ENCODE peak calls at places on chromosomes 3 and 15, in five cellular contexts. One of them, this sample, is unnamed.

GRCh38 chr15:37995461-37996347 is 61.3 kb downstream of the TMCO5A start:
- DNase-seq in fibroblast of the aortic adventitia: peak
- DNase-seq in heart left ventricle: no peak
- DNase-seq in OCI-LY7: peak
- DNase-seq in GM12865: peak
- DNase-seq in this sample: peak

GRCh38 chr3:32203854-32204253 is 34.6 kb upstream of the CMTM8 start:
- DNase-seq in GM12865: no peak
- DNase-seq in heart left ventricle: no peak
- DNase-seq in fibroblast of the aortic adventitia: peak
- DNase-seq in OCI-LY7: no peak
- DNase-seq in this sample: no peak

GRCh38 chr3:132034097-132034485 is 723 bp downstream of the CPNE4 start:
- DNase-seq in heart left ventricle: no peak
- DNase-seq in GM12865: no peak
- DNase-seq in OCI-LY7: no peak
- DNase-seq in fibroblast of the aortic adventitia: no peak
- DNase-seq in this sample: no peak

GRCh38 chr3:47578119-47578630 is 490 bp downstream of the CSPG5 start:
- DNase-seq in fibroblast of the aortic adventitia: no peak
- DNase-seq in OCI-LY7: peak
- DNase-seq in GM12865: peak
- DNase-seq in heart left ventricle: peak
- DNase-seq in this sample: peak

GRCh38 chr3:31659246-31659645 is 126.5 kb downstream of the STT3B start:
- DNase-seq in heart left ventricle: no peak
- DNase-seq in fibroblast of the aortic adventitia: no peak
- DNase-seq in GM12865: no peak
- DNase-seq in OCI-LY7: no peak
- DNase-seq in this sample: no peak

GRCh38 chr3:192481638-192482037 is 245.7 kb downstream of the FGF12 start:
- DNase-seq in OCI-LY7: no peak
- DNase-seq in fibroblast of the aortic adventitia: peak
- DNase-seq in heart left ventricle: no peak
- DNase-seq in GM12865: no peak
- DNase-seq in this sample: no peak

GRCh38 chr3:137767146-137768020 is 3.3 kb downstream of the SOX14 start:
- DNase-seq in heart left ventricle: no peak
- DNase-seq in OCI-LY7: no peak
- DNase-seq in GM12865: no peak
- DNase-seq in fibroblast of the aortic adventitia: no peak
- DNase-seq in this sample: peak

GRCh38 chr15:39171944-39172368 is 408.9 kb upstream of the THBS1 start:
- DNase-seq in OCI-LY7: no peak
- DNase-seq in fibroblast of the aortic adventitia: peak
- DNase-seq in GM12865: peak
- DNase-seq in heart left ventricle: peak
- DNase-seq in this sample: no peak

GRCh38 chr15:27681038-27681437 is 418.1 kb downstream of the OCA2 start:
- DNase-seq in heart left ventricle: no peak
- DNase-seq in GM12865: no peak
- DNase-seq in fibroblast of the aortic adventitia: no peak
- DNase-seq in OCI-LY7: no peak
- DNase-seq in this sample: no peak

GRCh38 chr3:39593341-39593740 is 125.9 kb downstream of the MOBP start:
- DNase-seq in fibroblast of the aortic adventitia: no peak
- DNase-seq in OCI-LY7: no peak
- DNase-seq in heart left ventricle: no peak
- DNase-seq in GM12865: no peak
- DNase-seq in this sample: no peak

GRCh38 chr15:89776274-89777072 is at the start of gene MESP2:
- DNase-seq in heart left ventricle: peak
- DNase-seq in fibroblast of the aortic adventitia: peak
- DNase-seq in OCI-LY7: no peak
- DNase-seq in GM12865: peak
- DNase-seq in this sample: peak

GRCh38 chr3:58059349-58060321 is 51.4 kb downstream of the FLNB start:
- DNase-seq in fibroblast of the aortic adventitia: peak
- DNase-seq in OCI-LY7: no peak
- DNase-seq in heart left ventricle: peak
- DNase-seq in GM12865: no peak
- DNase-seq in this sample: no peak

GRCh38 chr15:41417418-41417811 is 520 bp downstream of the RTF1 start:
- DNase-seq in heart left ventricle: peak
- DNase-seq in fibroblast of the aortic adventitia: peak
- DNase-seq in OCI-LY7: peak
- DNase-seq in GM12865: peak
- DNase-seq in this sample: peak

GRCh38 chr15:56919708-56920637 is 1.5 kb downstream of the TCF12 start:
- DNase-seq in fibroblast of the aortic adventitia: peak
- DNase-seq in OCI-LY7: peak
- DNase-seq in heart left ventricle: peak
- DNase-seq in GM12865: peak
- DNase-seq in this sample: peak

GRCh38 chr3:32309653-32310242 is 71.3 kb downstream of the CMTM8 start:
- DNase-seq in heart left ventricle: no peak
- DNase-seq in GM12865: no peak
- DNase-seq in fibroblast of the aortic adventitia: no peak
- DNase-seq in OCI-LY7: no peak
- DNase-seq in this sample: peak

GRCh38 chr15:68262514-68263356 is 14.8 kb upstream of the FEM1B start:
- DNase-seq in OCI-LY7: no peak
- DNase-seq in heart left ventricle: no peak
- DNase-seq in fibroblast of the aortic adventitia: no peak
- DNase-seq in GM12865: no peak
- DNase-seq in this sample: no peak

GRCh38 chr3:168436327-168436726 is 340.6 kb upstream of the GOLIM4 start:
- DNase-seq in GM12865: no peak
- DNase-seq in OCI-LY7: no peak
- DNase-seq in heart left ventricle: no peak
- DNase-seq in fibroblast of the aortic adventitia: no peak
- DNase-seq in this sample: no peak

GRCh38 chr15:58355352-58355964 is 76.3 kb upstream of the LIPC start:
- DNase-seq in fibroblast of the aortic adventitia: no peak
- DNase-seq in GM12865: peak
- DNase-seq in heart left ventricle: no peak
- DNase-seq in OCI-LY7: peak
- DNase-seq in this sample: no peak

GRCh38 chr3:170610321-170610884 is 24.5 kb upstream of the SLC7A14 start:
- DNase-seq in heart left ventricle: no peak
- DNase-seq in OCI-LY7: no peak
- DNase-seq in GM12865: peak
- DNase-seq in fibroblast of the aortic adventitia: no peak
- DNase-seq in this sample: no peak

GRCh38 chr3:39361252-39361927 is 21.8 kb upstream of the SLC25A38 start:
- DNase-seq in fibroblast of the aortic adventitia: no peak
- DNase-seq in heart left ventricle: no peak
- DNase-seq in OCI-LY7: no peak
- DNase-seq in GM12865: peak
- DNase-seq in this sample: no peak

GRCh38 chr3:183069086-183069485 is 30.2 kb downstream of the MCCC1 start:
- DNase-seq in OCI-LY7: no peak
- DNase-seq in heart left ventricle: no peak
- DNase-seq in GM12865: no peak
- DNase-seq in fibroblast of the aortic adventitia: no peak
- DNase-seq in this sample: no peak

GRCh38 chr3:44867421-44868111 is 5.9 kb downstream of the TMEM42 start:
- DNase-seq in GM12865: no peak
- DNase-seq in fibroblast of the aortic adventitia: no peak
- DNase-seq in heart left ventricle: no peak
- DNase-seq in OCI-LY7: no peak
- DNase-seq in this sample: no peak

GRCh38 chr3:122233109-122233952 is 49.9 kb downstream of the CASR start:
- DNase-seq in GM12865: peak
- DNase-seq in heart left ventricle: no peak
- DNase-seq in fibroblast of the aortic adventitia: no peak
- DNase-seq in OCI-LY7: peak
- DNase-seq in this sample: peak

GRCh38 chr3:138351916-138352555 is 3.7 kb downstream of the MRAS start:
- DNase-seq in fibroblast of the aortic adventitia: no peak
- DNase-seq in GM12865: no peak
- DNase-seq in OCI-LY7: no peak
- DNase-seq in heart left ventricle: peak
- DNase-seq in this sample: no peak

GRCh38 chr15:100682468-100682867 is 80.1 kb downstream of the ASB7 start:
- DNase-seq in heart left ventricle: no peak
- DNase-seq in OCI-LY7: no peak
- DNase-seq in GM12865: no peak
- DNase-seq in fibroblast of the aortic adventitia: no peak
- DNase-seq in this sample: no peak

GRCh38 chr3:12175844-12176453 is 17.2 kb upstream of the TIMP4 start:
- DNase-seq in GM12865: peak
- DNase-seq in fibroblast of the aortic adventitia: peak
- DNase-seq in OCI-LY7: peak
- DNase-seq in heart left ventricle: peak
- DNase-seq in this sample: peak

GRCh38 chr3:23662079-23662617 is 143.6 kb upstream of the UBE2E1 start:
- DNase-seq in OCI-LY7: no peak
- DNase-seq in heart left ventricle: no peak
- DNase-seq in fibroblast of the aortic adventitia: no peak
- DNase-seq in GM12865: peak
- DNase-seq in this sample: no peak

GRCh38 chr15:78565951-78566774 is 843 bp downstream of the CHRNA5 start:
- DNase-seq in OCI-LY7: no peak
- DNase-seq in GM12865: peak
- DNase-seq in fibroblast of the aortic adventitia: peak
- DNase-seq in heart left ventricle: no peak
- DNase-seq in this sample: peak
- TF ChIP-seq CTCF in OCI-LY7: peak
- TF ChIP-seq CTCF in GM12865: peak
- TF ChIP-seq CTCF in fibroblast of the aortic adventitia: peak
- TF ChIP-seq CTCF in heart left ventricle: no peak
- TF ChIP-seq CTCF in this sample: no peak

GRCh38 chr15:98383571-98383970 is 264.8 kb upstream of the IGF1R start:
- DNase-seq in fibroblast of the aortic adventitia: no peak
- DNase-seq in heart left ventricle: no peak
- DNase-seq in GM12865: no peak
- DNase-seq in OCI-LY7: no peak
- DNase-seq in this sample: no peak

GRCh38 chr15:98384328-98385029 is 263.9 kb upstream of the IGF1R start:
- DNase-seq in fibroblast of the aortic adventitia: no peak
- DNase-seq in OCI-LY7: no peak
- DNase-seq in GM12865: no peak
- DNase-seq in heart left ventricle: no peak
- DNase-seq in this sample: no peak

GRCh38 chr15:98386594-98386993 is 261.7 kb upstream of the IGF1R start:
- DNase-seq in fibroblast of the aortic adventitia: no peak
- DNase-seq in GM12865: no peak
- DNase-seq in OCI-LY7: no peak
- DNase-seq in heart left ventricle: no peak
- DNase-seq in this sample: no peak

GRCh38 chr15:98381446-98381845 is 266.9 kb upstream of the IGF1R start:
- DNase-seq in OCI-LY7: no peak
- DNase-seq in heart left ventricle: no peak
- DNase-seq in fibroblast of the aortic adventitia: no peak
- DNase-seq in GM12865: no peak
- DNase-seq in this sample: no peak

GRCh38 chr15:98382139-98382538 is 266.2 kb upstream of the IGF1R start:
- DNase-seq in OCI-LY7: no peak
- DNase-seq in heart left ventricle: no peak
- DNase-seq in fibroblast of the aortic adventitia: no peak
- DNase-seq in GM12865: no peak
- DNase-seq in this sample: no peak
- TF ChIP-seq CTCF in OCI-LY7: peak
- TF ChIP-seq CTCF in heart left ventricle: no peak
- TF ChIP-seq CTCF in fibroblast of the aortic adventitia: no peak
- TF ChIP-seq CTCF in GM12865: peak
- TF ChIP-seq CTCF in this sample: no peak

DNA sequence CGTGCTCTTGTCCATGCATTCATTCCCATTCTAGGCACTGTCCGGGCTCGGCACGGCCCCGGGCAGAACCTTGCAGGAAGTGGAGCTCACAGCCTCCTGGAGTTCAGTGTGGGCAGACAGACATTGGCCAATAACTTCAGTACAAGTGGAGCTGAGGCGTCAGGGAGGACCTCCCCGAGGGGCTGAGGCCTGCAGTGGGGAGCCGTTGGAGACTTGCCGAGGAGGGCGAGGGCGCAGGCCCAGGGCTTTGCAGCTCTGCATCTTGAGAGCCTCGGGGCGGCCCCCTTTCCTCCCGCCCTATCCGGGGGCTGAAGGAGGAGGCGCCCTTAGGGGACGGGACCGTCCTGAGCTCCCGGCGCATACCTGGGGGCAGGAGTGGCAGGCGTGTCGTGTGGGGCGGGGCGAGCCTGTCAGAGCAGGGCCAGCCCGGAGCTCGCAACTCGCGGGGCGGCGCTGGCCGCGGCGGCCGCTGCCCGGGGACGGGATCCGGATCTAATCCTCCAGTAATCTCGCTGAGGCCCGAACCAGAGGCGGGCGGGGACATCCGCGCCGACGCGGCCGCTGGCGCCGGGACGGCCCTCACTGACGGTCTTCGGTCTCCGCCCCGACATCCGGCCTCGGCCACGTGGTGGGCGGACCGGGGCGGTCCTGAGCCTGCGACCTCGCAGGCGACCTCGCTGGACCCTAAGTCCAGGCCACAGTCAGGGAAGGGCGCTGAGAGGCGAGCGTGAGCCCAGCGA is at the start of gene ACY1:
- DNase-seq in heart left ventricle: peak
- DNase-seq in fibroblast of the aortic adventitia: peak
- DNase-seq in OCI-LY7: no peak
- DNase-seq in GM12865: peak
- DNase-seq in this sample: peak
- TF ChIP-seq CTCF in heart left ventricle: no peak
- TF ChIP-seq CTCF in fibroblast of the aortic adventitia: no peak
- TF ChIP-seq CTCF in OCI-LY7: no peak
- TF ChIP-seq CTCF in GM12865: no peak
- TF ChIP-seq CTCF in this sample: no peak

GRCh38 chr3:148631124-148631903 is 66.4 kb upstream of the AGTR1 start:
- DNase-seq in heart left ventricle: no peak
- DNase-seq in fibroblast of the aortic adventitia: peak
- DNase-seq in OCI-LY7: no peak
- DNase-seq in GM12865: no peak
- DNase-seq in this sample: no peak
- TF ChIP-seq CTCF in heart left ventricle: no peak
- TF ChIP-seq CTCF in fibroblast of the aortic adventitia: peak
- TF ChIP-seq CTCF in OCI-LY7: peak
- TF ChIP-seq CTCF in GM12865: no peak
- TF ChIP-seq CTCF in this sample: no peak

DNA sequence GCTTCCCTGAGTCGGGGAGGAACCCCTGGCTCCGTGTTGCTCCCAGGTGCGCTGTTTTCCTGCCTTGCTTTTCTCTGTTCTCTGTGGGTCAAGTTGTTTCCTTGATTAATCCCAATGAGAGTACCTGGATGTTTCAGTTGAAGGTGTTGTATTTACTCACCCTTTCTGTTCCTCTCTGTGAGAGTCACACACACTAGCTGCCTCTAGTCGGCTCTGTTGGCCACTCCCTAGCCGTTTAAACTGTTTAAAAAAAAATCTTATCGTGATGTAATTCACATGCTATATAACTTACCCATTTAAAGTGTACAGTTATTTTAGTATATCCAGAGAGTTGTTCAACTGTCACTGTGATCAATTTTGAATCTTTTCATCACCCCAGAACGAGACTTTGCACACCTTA is 74.0 kb downstream of the AKAP13 start:
- DNase-seq in heart left ventricle: no peak
- DNase-seq in OCI-LY7: no peak
- DNase-seq in fibroblast of the aortic adventitia: no peak
- DNase-seq in GM12865: no peak
- DNase-seq in this sample: no peak
- TF ChIP-seq CTCF in heart left ventricle: no peak
- TF ChIP-seq CTCF in OCI-LY7: no peak
- TF ChIP-seq CTCF in fibroblast of the aortic adventitia: no peak
- TF ChIP-seq CTCF in GM12865: no peak
- TF ChIP-seq CTCF in this sample: no peak